ENCODE peak calls at places on chromosome 9, in eight cellular contexts. O is fibroblast of lung; W is heart right ventricle; A is neuronal stem cell; B is GM23338; P is CD8-positive, alpha-beta memory T cell; E is CD4-positive, CD25-positive, alpha-beta regulatory T cell; H is lower lobe of right lung. C is an unnamed sample.

GRCh38 chr9:94801242-94801641 is 74.7 kb downstream of the AOPEP start:
- DNase-seq in P (no peak), H (no peak), A (no peak), O (no peak), W (no peak), B (no peak), E (no peak), C (no peak)

GRCh38 chr9:84140535-84141101 is 160.0 kb downstream of the RMI1 start:
- DNase-seq in E (peak; percentile 27), O (peak; percentile 43), P (peak; percentile 47), H (no peak), B (peak; percentile 76), W (peak; percentile 21), A (peak; percentile 42), C (peak; percentile 43)

GRCh38 chr9:109439378-109440116 is 58.6 kb downstream of the PTPN3 start:
- DNase-seq in E (no peak), P (no peak), W (no peak), A (no peak), B (no peak), H (no peak), O (no peak), C (no peak)

GRCh38 chr9:4420351-4420750 is 69.9 kb upstream of the SLC1A1 start:
- DNase-seq in E (no peak), H (no peak), A (no peak), O (no peak), W (no peak), P (no peak), B (no peak), C (no peak)

GRCh38 chr9:70094747-70095146 is 51.1 kb downstream of the MAMDC2 start:
- DNase-seq in E (no peak), H (no peak), B (no peak), W (no peak), A (no peak), P (no peak), O (no peak), C (no peak)

GRCh38 chr9:136525207-136525606 is 20.6 kb downstream of the NOTCH1 start:
- DNase-seq in H (no peak), W (no peak), O (no peak), A (no peak), E (no peak), P (no peak), B (no peak), C (no peak)

GRCh38 chr9:71675129-71675856 is 93.0 kb downstream of the CEMIP2 start:
- DNase-seq in W (no peak), O (no peak), P (no peak), B (no peak), E (no peak), A (no peak), H (no peak), C (no peak)

GRCh38 chr9:110755179-110755578 is 86.6 kb downstream of the MUSK start:
- DNase-seq in P (no peak), E (no peak), A (no peak), W (no peak), B (no peak), H (no peak), O (no peak), C (no peak)

GRCh38 chr9:120579139-120579749 is 723 bp downstream of the CDK5RAP2 start:
- DNase-seq in W (no peak), H (no peak), B (peak; percentile 76), O (no peak), E (no peak), P (no peak), A (no peak), C (peak; percentile 35)

GRCh38 chr9:115335441-115335840 is 217.5 kb upstream of the TNC start:
- DNase-seq in H (no peak), B (no peak), A (no peak), E (no peak), P (no peak), O (no peak), W (no peak), C (no peak)

GRCh38 chr9:33132249-33132772 is 34.8 kb downstream of the B4GALT1 start:
- DNase-seq in O (peak; percentile 87), E (no peak), H (no peak), A (no peak), P (no peak), W (no peak), B (no peak), C (peak; percentile 76)

GRCh38 chr9:91727316-91727861 is 222.6 kb downstream of the ROR2 start:
- DNase-seq in H (no peak), A (peak; percentile 46), B (peak; percentile 80), O (peak; percentile 61), P (no peak), W (no peak), E (peak; percentile 37), C (peak; percentile 79)

GRCh38 chr9:130624154-130624553 is 40.2 kb upstream of the PRDM12 start:
- DNase-seq in O (no peak), P (no peak), W (no peak), B (no peak), A (no peak), H (no peak), E (no peak), C (no peak)
- H3K36me3 ChIP-seq in O (peaks cover 18% of the 10 kb centered on the region), P (peaks cover 48% of the 10 kb centered on the region), W (no peaks in the 10 kb centered on the region), B (peaks cover 40% of the 10 kb centered on the region), A (peaks cover 47% of the 10 kb centered on the region), H (peaks cover 96% of the 10 kb centered on the region), E (peaks cover 87% of the 10 kb centered on the region), C (peaks cover 91% of the 10 kb centered on the region)

GRCh38 chr9:130348881-130349280 is 83.3 kb downstream of the HMCN2 start:
- DNase-seq in B (no peak), E (no peak), A (no peak), H (no peak), O (no peak), P (no peak), W (no peak), C (no peak)

GRCh38 chr9:130352586-130353285 is 87.2 kb downstream of the HMCN2 start:
- DNase-seq in A (no peak), W (no peak), B (no peak), E (no peak), P (no peak), O (no peak), H (no peak), C (no peak)

GRCh38 chr9:130352081-130352480 is 86.5 kb downstream of the HMCN2 start:
- DNase-seq in P (no peak), W (no peak), A (no peak), B (no peak), O (no peak), H (no peak), E (no peak), C (no peak)

GRCh38 chr9:130349398-130349797 is 83.8 kb downstream of the HMCN2 start:
- DNase-seq in A (no peak), E (no peak), W (no peak), O (no peak), B (no peak), H (no peak), P (no peak), C (no peak)

GRCh38 chr9:130351343-130351742 is 85.8 kb downstream of the HMCN2 start:
- DNase-seq in E (no peak), P (no peak), B (no peak), O (no peak), H (no peak), W (no peak), A (no peak), C (no peak)
- H3K4me3 ChIP-seq in E (no peak overlapping the region), P (no peak overlapping the region), B (no peak overlapping the region), O (no peak overlapping the region), H (no peak overlapping the region), W (no peak overlapping the region), A (no peak overlapping the region), C (no peak overlapping the region)

DNA sequence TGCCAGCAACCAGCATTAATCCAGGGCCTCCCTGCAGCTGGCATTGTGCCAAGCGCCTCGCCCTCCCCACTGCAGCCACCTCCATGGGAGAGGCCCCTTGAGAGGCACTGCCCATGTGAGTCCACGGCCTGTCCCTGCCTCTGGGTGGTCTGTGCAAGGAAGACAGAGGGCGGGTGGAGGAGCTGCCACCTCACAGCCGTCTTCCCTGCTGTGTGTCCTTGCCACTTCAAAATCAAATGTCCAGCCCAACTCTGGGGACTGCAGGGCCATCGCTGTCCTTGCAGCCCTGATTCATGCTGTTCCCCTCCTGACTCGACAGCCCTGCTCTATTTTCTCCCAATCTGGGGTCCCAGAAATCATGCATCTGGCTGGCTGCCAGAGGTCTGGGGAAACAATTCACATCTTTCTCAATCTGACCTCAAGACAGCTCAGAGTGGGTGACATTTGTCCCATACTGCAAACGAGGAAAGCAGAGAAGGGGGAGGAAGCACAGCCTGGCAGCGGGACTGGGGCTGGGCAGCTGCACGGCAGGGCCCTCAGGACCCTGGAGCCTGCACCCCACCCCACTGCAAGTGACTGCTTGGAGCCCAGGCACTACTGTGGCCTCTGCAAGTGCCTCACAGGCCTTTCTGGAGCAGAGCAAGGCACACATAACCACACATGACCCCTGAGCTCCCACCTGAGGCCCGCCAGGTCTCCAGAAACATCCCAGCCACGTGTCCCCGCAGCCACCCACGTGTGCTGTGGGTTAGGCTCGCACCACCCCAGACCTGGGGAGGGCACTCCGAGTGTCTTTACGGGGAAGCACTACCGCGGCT is 15.8 kb downstream of the BRD3OS start:
- DNase-seq in E (no peak), A (no peak), B (no peak), O (no peak), H (peak; percentile 48), P (no peak), W (no peak), C (no peak)
- H3K36me3 ChIP-seq in E (peaks cover 28% of the 10 kb centered on the region), A (peaks cover 63% of the 10 kb centered on the region), B (peaks cover 25% of the 10 kb centered on the region), O (peaks cover 8% of the 10 kb centered on the region), H (peaks cover 84% of the 10 kb centered on the region), P (peaks cover 5% of the 10 kb centered on the region), W (peaks cover 4% of the 10 kb centered on the region), C (peaks cover 40% of the 10 kb centered on the region)

DNA sequence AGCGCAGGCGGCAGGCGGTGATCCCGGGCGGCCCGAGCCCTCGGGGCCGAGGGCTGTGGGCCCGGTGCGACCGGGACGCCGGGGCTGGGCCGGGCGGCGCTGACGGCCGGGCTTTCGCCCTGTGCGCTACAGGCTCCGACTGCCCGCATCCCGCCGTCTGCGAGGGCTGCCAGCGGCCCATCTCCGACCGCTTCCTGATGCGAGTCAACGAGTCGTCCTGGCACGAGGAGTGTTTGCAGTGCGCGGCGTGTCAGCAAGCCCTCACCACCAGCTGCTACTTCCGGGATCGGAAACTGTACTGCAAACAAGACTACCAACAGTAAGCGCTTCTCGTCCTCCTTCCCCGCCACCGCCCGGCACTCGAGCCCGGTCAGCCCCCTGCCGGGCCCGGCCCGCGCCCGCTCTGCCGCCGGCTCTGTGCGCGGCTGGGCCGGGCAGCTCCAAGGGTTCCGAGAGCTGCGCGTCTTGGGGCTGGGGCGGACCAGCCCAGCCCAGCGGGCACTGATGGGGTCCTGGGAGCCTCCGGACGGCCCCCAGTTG is 1.6 kb downstream of the LMX1B start:
- DNase-seq in W (peak; percentile 38), H (peak; percentile 60), A (no peak), O (peak; percentile 7), B (peak; percentile 67), E (peak; percentile 74), P (no peak), C (peak; percentile 19)
- H3K4me3 ChIP-seq in W (peak overlapping the region; percentile 33), H (peak overlapping the region; percentile 7), A (peak overlapping the region; percentile 34), O (no peak overlapping the region), B (peak overlapping the region; percentile 50), E (no peak overlapping the region), P (no peak overlapping the region), C (no peak overlapping the region)

DNA sequence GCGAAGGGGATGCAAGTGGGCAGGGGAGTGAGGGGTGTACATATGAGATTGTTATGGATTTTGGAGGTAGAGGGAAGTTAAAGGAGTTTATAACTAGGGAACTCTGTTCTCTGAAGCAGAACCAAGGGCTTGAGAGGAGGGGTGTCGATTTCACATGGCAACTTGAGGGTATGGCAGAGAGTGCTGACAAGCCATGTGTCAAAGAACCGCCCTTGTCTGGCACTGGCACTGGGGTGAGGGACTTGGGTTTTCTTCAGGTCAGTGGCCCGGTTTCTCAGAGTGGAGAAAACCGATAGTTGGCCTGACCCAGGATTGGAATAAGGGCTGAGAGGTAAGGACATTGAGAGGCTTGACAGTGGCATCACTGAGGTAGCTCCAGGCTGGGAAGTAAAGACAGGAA is 47.7 kb upstream of the TESK1 start:
- DNase-seq in B (no peak), H (no peak), E (no peak), W (no peak), O (no peak), P (no peak), A (no peak), C (no peak)
- H3K36me3 ChIP-seq in B (no peaks in the 10 kb centered on the region), H (peaks cover 72% of the 10 kb centered on the region), E (no peaks in the 10 kb centered on the region), W (peaks cover 3% of the 10 kb centered on the region), O (peaks cover 30% of the 10 kb centered on the region), P (no peaks in the 10 kb centered on the region), A (peaks cover 20% of the 10 kb centered on the region), C (peaks cover 73% of the 10 kb centered on the region)

C was measured in adipocyte.